ENCODE peak calls at places on chromosomes 16 and 17, in ten cellular contexts. Z is NCI-H2029 treated with DMSO at 0.1 percent for 48 hours; X is stimulated activated CD4-positive, alpha-beta T cell treated with anti-CD3 and anti-CD28 coated beads, Interleukin-2, amount 100 ng/mL, for 24 hours; D is activated naive CD8-positive, alpha-beta T cell treated with anti-CD3 and anti-CD28 coated beads, Interleukin-2, amount 50 U/mL, for 24 hours; S is posterior vena cava; B is GM19239; I is hepatocyte; K is HTR-8/SVneo; Q is MV-4-11; O is activated CD4-positive, alpha-beta T cell treated with anti-CD3 and anti-CD28 coated beads for 48 hours. P is an unnamed sample.

GRCh38 chr17:40542562-40543411 is 22.5 kb downstream of the CCR7 start:
- DNase-seq in K (peak; percentile 79), I (peak; percentile 86), X (peak; percentile 62), O (peak; percentile 69), D (peak; percentile 80), Q (peak; percentile 71), Z (no peak), B (no peak), S (peak; percentile 96), P (no peak)

GRCh38 chr17:4147751-4148310 is 4.8 kb downstream of the CYB5D2 start:
- DNase-seq in I (no peak), O (no peak), K (no peak), D (no peak), S (no peak), Z (no peak), B (no peak), X (no peak), Q (no peak), P (no peak)

GRCh38 chr17:27473748-27474609 is 17.7 kb downstream of the KSR1 start:
- DNase-seq in B (no peak), X (peak; percentile 77), D (peak; percentile 80), K (no peak), S (peak; percentile 71), I (peak; percentile 30), O (peak; percentile 88), Z (no peak), Q (peak; percentile 97), P (peak; percentile 73)

GRCh38 chr17:48068491-48068961 is 20.4 kb downstream of the NFE2L1 start:
- DNase-seq in Q (no peak), D (no peak), X (no peak), Z (no peak), S (no peak), O (peak; percentile 32), I (peak; percentile 46), B (no peak), K (no peak), P (no peak)

GRCh38 chr17:77303620-77304019 is 162.9 kb downstream of the SEC14L1 start:
- DNase-seq in D (no peak), X (no peak), I (no peak), O (no peak), K (no peak), B (no peak), Q (no peak), Z (no peak), S (no peak), P (no peak)

GRCh38 chr17:29584452-29585079 is 4.9 kb downstream of the GIT1 start:
- DNase-seq in X (no peak), Z (no peak), Q (no peak), O (no peak), I (no peak), B (no peak), D (no peak), K (no peak), S (no peak), P (no peak)

GRCh38 chr16:47565454-47565853 is 104.3 kb downstream of the PHKB start:
- DNase-seq in Q (peak; percentile 98), K (peak; percentile 17), I (no peak), O (no peak), B (no peak), S (peak; percentile 88), X (no peak), Z (no peak), D (no peak), P (no peak)

GRCh38 chr17:37475713-37476420 is 13.8 kb upstream of the DUSP14 start:
- DNase-seq in Q (peak; percentile 74), O (no peak), B (no peak), X (no peak), K (no peak), D (no peak), I (no peak), Z (no peak), S (no peak), P (no peak)

GRCh38 chr16:16096161-16096857 is 127.0 kb downstream of the ABCC6 start:
- DNase-seq in Z (no peak), I (no peak), X (no peak), K (no peak), S (no peak), O (no peak), Q (no peak), B (no peak), D (no peak), P (no peak)

GRCh38 chr16:47150067-47150466 is 6.3 kb upstream of the NETO2 start:
- DNase-seq in S (no peak), I (no peak), O (no peak), D (no peak), K (no peak), Z (no peak), Q (no peak), X (no peak), B (no peak), P (no peak)

GRCh38 chr17:2025622-2026309 is 632 bp upstream of the RTN4RL1 start:
- DNase-seq in K (peak; percentile 95), O (peak; percentile 52), Q (peak; percentile 53), D (peak; percentile 42), Z (no peak), S (peak; percentile 91), I (peak; percentile 86), X (peak; percentile 52), B (no peak), P (no peak)

P was measured in GM06990.